ENCODE peak calls at places on chromosome 22, in seven cellular contexts. R, Y, U, V, K, O and B are unnamed samples.

GRCh38 chr22:35783943-35784614 is 66.4 kb downstream of the APOL5 start:
- DNase-seq in R (no peak), Y (no peak), U (no peak), V (no peak), K (no peak), O (no peak), B (no peak)

GRCh38 chr22:18980829-18981228 is 44.7 kb upstream of the PRODH start:
- DNase-seq in R (no peak), Y (no peak), U (no peak), V (no peak), K (no peak), O (no peak), B (no peak)

GRCh38 chr22:33018232-33018864 is 39.8 kb downstream of the SYN3 start:
- DNase-seq in R (peak), Y (peak), U (no peak), V (no peak), K (no peak), O (peak), B (no peak)

GRCh38 chr22:18101536-18101935 is 9.1 kb upstream of the TUBA8 start:
- DNase-seq in R (no peak), Y (no peak), U (no peak), V (no peak), K (no peak), O (no peak), B (no peak)

GRCh38 chr22:24330636-24331035 is 60.0 kb downstream of the SPECC1L start:
- DNase-seq in R (no peak), Y (no peak), U (no peak), V (no peak), K (no peak), O (no peak), B (no peak)

GRCh38 chr22:49148895-49149418 is 678.7 kb downstream of the BRD1 start:
- DNase-seq in R (no peak), Y (no peak), U (no peak), V (no peak), K (no peak), O (no peak), B (no peak)

GRCh38 chr22:36304429-36304828 is 51.5 kb downstream of the APOL1 start:
- DNase-seq in R (no peak), Y (no peak), U (no peak), V (no peak), K (no peak), O (no peak), B (no peak)

GRCh38 chr22:48340727-48341709 is 1486.7 kb downstream of the BRD1 start:
- DNase-seq in R (no peak), Y (peak), U (no peak), V (no peak), K (no peak), O (peak), B (no peak)

GRCh38 chr22:49632199-49633009 is 195.3 kb downstream of the BRD1 start:
- DNase-seq in R (peak), Y (peak), U (no peak), V (no peak), K (no peak), O (peak), B (peak)

GRCh38 chr22:49628351-49629023 is 199.2 kb downstream of the BRD1 start:
- DNase-seq in R (no peak), Y (no peak), U (peak), V (no peak), K (no peak), O (peak), B (no peak)

GRCh38 chr22:50600541-50600940 is at the start of gene MAPK8IP2:
- DNase-seq in R (no peak), Y (peak), U (no peak), V (no peak), K (no peak), O (no peak), B (no peak)

GRCh38 chr22:27992294-27993165 is 73.5 kb upstream of the PITPNB start:
- DNase-seq in R (peak), Y (peak), U (peak), V (no peak), K (no peak), O (peak), B (no peak)

GRCh38 chr22:17587631-17588030 is 24.3 kb downstream of the SLC25A18 start:
- DNase-seq in R (no peak), Y (peak), U (no peak), V (no peak), K (no peak), O (no peak), B (no peak)

GRCh38 chr22:29408925-29409324 is 20.6 kb upstream of the AP1B1 start:
- DNase-seq in R (no peak), Y (no peak), U (no peak), V (no peak), K (no peak), O (no peak), B (no peak)

GRCh38 chr22:35649026-35649553 is 844 bp downstream of the APOL6 start:
- DNase-seq in R (no peak), Y (no peak), U (no peak), V (no peak), K (no peak), O (no peak), B (no peak)

GRCh38 chr22:28609921-28610320 is 69.7 kb downstream of the TTC28 start:
- DNase-seq in R (no peak), Y (no peak), U (no peak), V (no peak), K (no peak), O (no peak), B (no peak)

GRCh38 chr22:18114495-18114894 is 3.9 kb downstream of the TUBA8 start:
- DNase-seq in R (no peak), Y (no peak), U (no peak), V (no peak), K (no peak), O (no peak), B (no peak)

GRCh38 chr22:32355760-32356159 is 1.9 kb upstream of the RFPL3 start:
- DNase-seq in R (no peak), Y (no peak), U (no peak), V (no peak), K (no peak), O (no peak), B (no peak)

GRCh38 chr22:35930933-35931332 is 97.7 kb downstream of the RBFOX2 start:
- DNase-seq in R (no peak), Y (no peak), U (no peak), V (no peak), K (no peak), O (no peak), B (no peak)

GRCh38 chr22:33455036-33455435 is 396.9 kb upstream of the SYN3 start:
- DNase-seq in R (no peak), Y (no peak), U (no peak), V (no peak), K (no peak), O (no peak), B (no peak)

GRCh38 chr22:49502126-49502826 is 325.4 kb downstream of the BRD1 start:
- DNase-seq in R (no peak), Y (no peak), U (no peak), V (no peak), K (no peak), O (no peak), B (no peak)

GRCh38 chr22:34427436-34427835 is 507.2 kb upstream of the LARGE1 start:
- DNase-seq in R (no peak), Y (no peak), U (no peak), V (no peak), K (no peak), O (no peak), B (no peak)

GRCh38 chr22:21762712-21763581 is 27.4 kb upstream of the YPEL1 start:
- DNase-seq in R (no peak), Y (no peak), U (no peak), V (no peak), K (no peak), O (no peak), B (peak)

GRCh38 chr22:33838644-33839043 is 81.6 kb downstream of the LARGE1 start:
- DNase-seq in R (no peak), Y (no peak), U (no peak), V (no peak), K (no peak), O (no peak), B (no peak)

GRCh38 chr22:26953380-26953807 is 296.0 kb downstream of the MIAT start:
- DNase-seq in R (no peak), Y (no peak), U (no peak), V (no peak), K (no peak), O (no peak), B (no peak)

GRCh38 chr22:36365020-36365411 is 22.8 kb downstream of the MYH9 start:
- DNase-seq in R (peak), Y (no peak), U (peak), V (peak), K (peak), O (peak), B (no peak)

GRCh38 chr22:32202539-32203180 is 2.2 kb downstream of the RFPL2 start:
- DNase-seq in R (peak), Y (no peak), U (no peak), V (no peak), K (no peak), O (peak), B (no peak)

GRCh38 chr22:36197601-36198146 is 3.9 kb downstream of the APOL4 start:
- DNase-seq in R (no peak), Y (peak), U (no peak), V (no peak), K (no peak), O (no peak), B (no peak)

GRCh38 chr22:29093501-29093921 is 20.7 kb downstream of the KREMEN1 start:
- DNase-seq in R (no peak), Y (no peak), U (no peak), V (no peak), K (no peak), O (no peak), B (no peak)

GRCh38 chr22:17121235-17122195 is at the start of gene TMEM121B:
- DNase-seq in R (peak), Y (peak), U (no peak), V (no peak), K (no peak), O (peak), B (peak)

GRCh38 chr22:29727248-29727551 is 7.4 kb downstream of the CABP7 start:
- DNase-seq in R (peak), Y (peak), U (no peak), V (no peak), K (no peak), O (peak), B (no peak)

DNA sequence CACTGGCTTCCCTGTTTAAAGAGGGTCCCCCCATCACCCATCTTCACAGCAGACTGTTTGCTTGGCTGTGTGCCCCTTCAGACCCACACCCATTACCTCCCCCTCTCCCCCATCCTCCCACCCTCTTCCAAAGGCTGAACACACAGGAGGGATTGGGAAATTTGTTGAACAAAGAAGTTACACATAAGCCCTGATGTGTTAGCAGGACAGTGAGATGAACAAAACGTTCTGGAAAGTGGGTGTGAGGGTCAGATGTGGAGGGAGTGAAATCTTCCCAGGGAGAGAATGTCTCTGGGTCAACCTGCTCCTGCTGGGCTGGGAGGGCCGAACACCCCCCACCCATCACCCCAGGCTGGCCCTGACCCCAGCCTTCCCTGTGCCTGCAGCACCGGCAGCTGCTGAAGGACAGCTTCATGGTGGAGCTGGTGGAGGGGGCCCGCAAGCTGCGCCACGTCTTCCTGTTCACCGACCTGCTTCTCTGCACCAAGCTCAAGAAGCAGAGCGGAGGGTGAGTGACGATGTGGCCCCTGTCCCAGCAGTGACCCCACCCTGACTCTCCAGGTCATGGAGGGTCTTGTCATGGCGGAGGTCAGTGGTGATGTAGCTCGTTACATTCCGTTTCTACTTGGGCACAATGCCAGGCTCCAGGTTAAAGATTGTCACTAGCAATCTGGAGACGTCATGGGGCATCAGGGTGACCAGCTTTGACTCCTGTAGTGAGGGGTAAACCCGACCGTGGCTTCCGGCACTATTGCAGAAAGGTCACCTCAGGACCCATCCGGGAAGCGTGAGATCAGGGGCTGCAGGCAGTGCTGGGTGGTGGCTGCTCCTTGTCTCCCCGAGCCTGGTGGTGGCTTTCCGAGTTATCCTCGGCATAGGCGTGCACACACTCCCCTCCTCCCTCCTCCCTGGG is 103.5 kb downstream of the BCR start:
- DNase-seq in R (no peak), Y (no peak), U (no peak), V (no peak), K (no peak), O (no peak), B (no peak)
- H3K27ac ChIP-seq in R (peak), Y (no peak), U (peak), V (no peak), K (peak), O (peak), B (peak)

DNA sequence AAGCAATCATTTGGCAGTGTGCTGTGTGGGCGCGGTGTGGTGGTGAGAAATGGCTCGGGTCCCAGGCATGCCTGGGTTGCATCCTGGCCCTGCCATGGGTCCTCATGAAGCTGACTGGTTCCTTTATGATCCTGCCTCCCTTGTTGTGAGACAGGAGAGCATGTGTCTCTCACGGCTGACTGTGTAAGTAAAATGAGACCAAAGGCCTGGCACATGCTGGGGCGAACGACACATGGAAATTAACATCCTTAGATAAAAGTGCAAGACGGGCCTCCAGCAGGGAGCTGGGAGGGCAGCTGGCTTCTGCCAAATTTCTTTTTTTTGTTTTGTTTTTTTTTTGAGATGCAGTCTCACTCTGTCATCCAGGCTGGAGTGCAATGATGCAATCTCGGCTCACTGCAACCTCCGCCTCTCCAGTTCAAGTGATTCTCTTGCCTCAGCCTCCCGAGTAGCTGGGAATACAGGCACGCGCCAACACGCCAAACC is 9.4 kb upstream of the FBLN1 start:
- DNase-seq in R (no peak), Y (peak), U (peak), V (no peak), K (no peak), O (peak), B (no peak)
- H3K27ac ChIP-seq in R (no peak), Y (no peak), U (no peak), V (no peak), K (no peak), O (no peak), B (no peak)

GRCh38 chr22:39958009-39958711 is 2.0 kb upstream of the TMA7B start:
- DNase-seq in R (no peak), Y (no peak), U (no peak), V (no peak), K (no peak), O (no peak), B (no peak)

GRCh38 chr22:39958916-39959639 is 1.1 kb upstream of the TMA7B start:
- DNase-seq in R (no peak), Y (no peak), U (no peak), V (no peak), K (no peak), O (no peak), B (no peak)

GRCh38 chr22:39962071-39962470 is 1.9 kb downstream of the TMA7B start:
- DNase-seq in R (no peak), Y (no peak), U (no peak), V (no peak), K (no peak), O (no peak), B (no peak)

GRCh38 chr22:39959640-39960447 is at the start of gene TMA7B:
- DNase-seq in R (peak), Y (no peak), U (no peak), V (no peak), K (no peak), O (no peak), B (no peak)

DNA sequence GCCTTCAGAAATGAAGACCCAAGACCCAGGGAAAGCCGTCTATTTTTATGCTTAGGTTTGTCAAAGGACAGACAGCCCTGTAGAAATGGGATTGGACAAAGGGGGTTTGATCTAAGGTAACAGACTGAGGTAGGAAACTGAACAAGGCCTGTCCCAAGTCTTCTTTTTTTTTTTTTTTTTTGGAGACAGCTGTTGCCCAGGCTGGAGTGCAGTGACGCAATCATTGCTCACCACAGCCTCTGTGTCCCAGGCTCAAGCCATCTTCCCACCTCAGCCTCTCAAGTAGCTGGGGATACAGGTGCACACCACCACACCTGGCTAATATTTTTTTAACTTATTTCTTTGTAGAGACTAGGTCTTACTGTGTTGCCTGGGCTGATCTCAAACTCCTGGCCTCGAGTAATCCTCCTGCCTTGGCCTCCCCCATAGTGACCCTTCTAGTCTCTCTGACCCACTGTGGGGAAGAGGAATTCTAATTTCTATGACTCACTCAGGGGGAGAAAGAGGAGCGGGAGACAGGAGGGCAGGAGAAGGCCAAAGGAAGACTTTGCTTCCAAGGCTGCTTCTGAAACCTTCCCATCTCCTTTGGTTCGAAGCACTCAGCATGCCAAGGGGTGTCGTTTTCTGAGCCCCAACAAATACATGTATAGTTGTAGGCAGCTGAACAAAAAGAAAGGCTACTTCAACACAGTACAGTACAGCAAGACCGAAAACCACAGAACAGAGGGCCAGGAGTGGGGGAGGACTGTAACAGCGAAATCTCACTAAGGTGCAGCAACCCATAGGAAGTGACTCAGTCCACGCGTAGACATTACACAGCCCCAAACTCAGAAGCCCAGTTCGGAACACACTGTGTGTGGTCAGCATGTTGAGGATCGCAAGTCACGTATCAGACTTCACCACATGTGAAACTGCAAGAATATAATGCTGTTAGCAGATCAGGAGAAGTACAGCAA is 872 bp downstream of the TMA7B start:
- DNase-seq in R (peak), Y (no peak), U (no peak), V (peak), K (peak), O (no peak), B (no peak)
- H3K27ac ChIP-seq in R (peak), Y (no peak), U (no peak), V (peak), K (no peak), O (no peak), B (no peak)

DNA sequence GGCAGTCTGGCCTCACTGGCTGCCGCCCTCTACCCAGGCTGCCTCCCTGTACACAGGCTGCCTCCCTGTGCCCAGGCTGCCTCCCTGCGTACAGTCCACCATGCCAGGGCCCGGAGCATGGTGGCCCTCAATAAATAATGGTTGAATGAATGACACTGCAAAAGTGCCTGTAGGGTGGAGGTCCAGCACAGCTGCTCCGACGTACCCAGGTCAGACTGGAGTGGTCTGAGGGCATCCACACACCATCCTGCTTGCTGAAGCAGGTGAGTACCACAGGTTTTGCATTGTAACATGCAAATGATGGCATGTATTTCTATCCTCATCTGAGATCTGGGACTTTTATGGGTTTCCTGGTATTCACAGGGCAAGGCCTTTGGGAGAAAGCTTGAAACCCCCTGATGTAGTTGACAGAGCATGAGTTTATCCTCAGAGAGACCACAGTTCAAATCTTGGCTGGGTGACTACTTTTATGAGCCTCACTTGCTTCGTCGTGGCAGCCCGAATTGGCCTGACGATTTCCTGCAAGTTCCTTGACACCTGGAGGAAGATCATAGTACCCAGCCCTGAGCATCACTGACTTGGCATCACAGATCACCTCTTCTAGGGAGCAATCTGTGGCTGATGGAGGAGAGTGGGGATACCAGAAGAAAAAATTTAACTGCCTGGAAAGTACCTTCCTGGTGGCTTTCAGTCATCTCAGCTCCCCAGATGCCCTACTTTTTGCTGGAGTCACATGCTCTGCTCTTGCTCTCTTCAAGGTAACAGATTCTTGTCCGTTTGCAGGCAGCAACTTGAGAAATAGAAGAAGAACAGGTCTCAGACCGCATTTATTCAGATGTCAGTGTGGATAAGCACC is 16.0 kb upstream of the CYB5R3 start:
- DNase-seq in R (no peak), Y (no peak), U (no peak), V (no peak), K (no peak), O (no peak), B (no peak)
- H3K27ac ChIP-seq in R (no peak), Y (no peak), U (no peak), V (no peak), K (no peak), O (no peak), B (no peak)

GRCh38 chr22:44085743-44086741 is 61.9 kb downstream of the PARVB start:
- DNase-seq in R (peak), Y (peak), U (no peak), V (no peak), K (no peak), O (peak), B (no peak)
- H3K27ac ChIP-seq in R (peak), Y (peak), U (no peak), V (no peak), K (no peak), O (peak), B (no peak)

GRCh38 chr22:20137113-20137512 is 5.5 kb downstream of the ZDHHC8 start:
- DNase-seq in R (no peak), Y (no peak), U (no peak), V (no peak), K (no peak), O (no peak), B (no peak)
- H3K27ac ChIP-seq in R (no peak), Y (no peak), U (peak), V (no peak), K (peak), O (no peak), B (peak)